ENCODE peak calls at places on chromosomes 4 and X, in six cellular contexts. A is tibial artery, Q is ovary, V is esophagus squamous epithelium, F is H1, M is colonic mucosa. G is an unnamed sample. For H3K9me3, the result is how much of the 10 kb centered on the place peaks cover.

GRCh38 chr4:157838366-157838765 is 334.5 kb downstream of the GASK1B start:
- DNase-seq in A (no peak), Q (no peak), V (no peak), F (no peak), M (no peak), G (no peak)

GRCh38 chr4:156201050-156201449 is 247.4 kb upstream of the CTSO start:
- DNase-seq in A (no peak), Q (no peak), V (no peak), F (no peak), M (no peak), G (no peak)

GRCh38 chr4:75916091-75916661 is 13.9 kb upstream of the PPEF2 start:
- DNase-seq in A (no peak), Q (no peak), V (no peak), F (no peak), M (peak), G (peak)

GRCh38 chr4:153555730-153556440 is 89.7 kb downstream of the TMEM131L start:
- DNase-seq in A (peak), Q (peak), V (no peak), F (no peak), M (peak), G (peak)

GRCh38 chr4:19478791-19479190 is 772.9 kb upstream of the SLIT2 start:
- DNase-seq in A (no peak), Q (no peak), V (no peak), F (no peak), M (no peak), G (peak)

GRCh38 chrX:50770702-50771101 is 43.3 kb downstream of the SHROOM4 start:
- DNase-seq in A (no peak), Q (no peak), V (no peak), F (no peak), M (peak), G (no peak)

GRCh38 chr4:146567396-146567795 is 45.7 kb upstream of the SLC10A7 start:
- DNase-seq in A (no peak), Q (no peak), V (no peak), F (no peak), M (no peak), G (no peak)

GRCh38 chr4:54091637-54092404 is 8.1 kb upstream of the GSX2 start:
- DNase-seq in A (peak), Q (peak), V (no peak), F (no peak), M (peak), G (no peak)

GRCh38 chr4:137601924-137602323 is 69.6 kb upstream of the PCDH18 start:
- DNase-seq in A (no peak), Q (no peak), V (no peak), F (no peak), M (no peak), G (no peak)

GRCh38 chr4:127249066-127249766 is 383.5 kb upstream of the INTU start:
- DNase-seq in A (no peak), Q (no peak), V (no peak), F (no peak), M (no peak), G (no peak)

GRCh38 chr4:139017861-139018260 is 2.3 kb downstream of the NOCT start:
- DNase-seq in A (no peak), Q (no peak), V (no peak), F (no peak), M (no peak), G (no peak)

GRCh38 chr4:98993419-98994071 is 2.0 kb upstream of the METAP1 start:
- DNase-seq in A (no peak), Q (peak), V (no peak), F (no peak), M (no peak), G (no peak)

GRCh38 chrX:118552501-118552900 is 56.9 kb downstream of the DOCK11 start:
- DNase-seq in A (peak), Q (no peak), V (no peak), F (no peak), M (no peak), G (no peak)

GRCh38 chr4:40629401-40630334 is at the start of gene RBM47:
- DNase-seq in A (peak), Q (peak), V (no peak), F (peak), M (peak), G (no peak)

GRCh38 chr4:158003212-158003611 is 169.6 kb downstream of the GASK1B start:
- DNase-seq in A (no peak), Q (no peak), V (no peak), F (no peak), M (no peak), G (no peak)

GRCh38 chr4:69095301-69095731 is 958 bp upstream of the UGT2B7 start:
- DNase-seq in A (no peak), Q (no peak), V (no peak), F (no peak), M (no peak), G (peak)

GRCh38 chr4:82792912-82793649 is 5.5 kb downstream of the SCD5 start:
- DNase-seq in A (no peak), Q (no peak), V (no peak), F (no peak), M (no peak), G (no peak)

GRCh38 chrX:30822068-30822671 is 66.9 kb downstream of the TAB3 start:
- DNase-seq in A (no peak), Q (no peak), V (no peak), F (no peak), M (no peak), G (no peak)

GRCh38 chr4:88211473-88212252 is 53.2 kb upstream of the ABCG2 start:
- DNase-seq in A (no peak), Q (no peak), V (no peak), F (no peak), M (peak), G (peak)

GRCh38 chr4:25313194-25313895 is 771 bp downstream of the ZCCHC4 start:
- DNase-seq in A (no peak), Q (no peak), V (no peak), F (no peak), M (peak), G (no peak)

GRCh38 chr4:183675625-183676024 is 16.5 kb downstream of the TRAPPC11 start:
- DNase-seq in A (no peak), Q (no peak), V (no peak), F (no peak), M (no peak), G (no peak)

GRCh38 chr4:174702974-174703478 is 126.0 kb downstream of the GLRA3 start:
- DNase-seq in A (no peak), Q (no peak), V (no peak), F (no peak), M (no peak), G (no peak)

GRCh38 chr4:102572452-102572851 is 71.3 kb downstream of the NFKB1 start:
- DNase-seq in A (no peak), Q (no peak), V (no peak), F (no peak), M (no peak), G (no peak)
- TF ChIP-seq CTCF in A (no peak), Q (no peak), V (no peak), F (no peak), M (no peak), G (no peak)

GRCh38 chr4:1249731-1250526 is 999 bp upstream of the CTBP1 start:
- DNase-seq in A (peak), Q (peak), V (no peak), F (no peak), M (no peak), G (no peak)

GRCh38 chr4:1251773-1252066 is 2.8 kb upstream of the CTBP1 start:
- DNase-seq in A (no peak), Q (no peak), V (no peak), F (no peak), M (no peak), G (no peak)

GRCh38 chr4:1252928-1253492 is 4.1 kb upstream of the CTBP1 start:
- DNase-seq in A (no peak), Q (no peak), V (no peak), F (no peak), M (no peak), G (no peak)

GRCh38 chr4:1250527-1250812 is 1.5 kb upstream of the CTBP1 start:
- DNase-seq in A (no peak), Q (no peak), V (no peak), F (no peak), M (no peak), G (no peak)

GRCh38 chr4:1250921-1251772 is 2.2 kb upstream of the CTBP1 start:
- DNase-seq in A (no peak), Q (peak), V (no peak), F (no peak), M (no peak), G (no peak)
- H3K9me3 ChIP-seq in A (under half), Q (under half), V (under half), F (under half), M (under half), G (half or more)

GRCh38 chr4:87165886-87166285 is 54.5 kb downstream of the KLHL8 start:
- DNase-seq in A (no peak), Q (no peak), V (no peak), F (no peak), M (no peak), G (no peak)

GRCh38 chr4:87171944-87172343 is 48.5 kb downstream of the KLHL8 start:
- DNase-seq in A (no peak), Q (no peak), V (no peak), F (no peak), M (no peak), G (no peak)

GRCh38 chr4:87166296-87166854 is 54.0 kb downstream of the KLHL8 start:
- DNase-seq in A (no peak), Q (no peak), V (no peak), F (no peak), M (no peak), G (no peak)
- TF ChIP-seq CTCF in A (no peak), Q (no peak), V (no peak), F (no peak), M (no peak), G (no peak)

GRCh38 chr4:43651991-43652390 is 759.5 kb downstream of the GRXCR1 start:
- DNase-seq in A (no peak), Q (no peak), V (no peak), F (no peak), M (no peak), G (no peak)
- H3K9me3 ChIP-seq in A (under half), Q (under half), V (under half), F (under half), M (under half), G (under half)

GRCh38 chr4:118682928-118683327 is 2.3 kb upstream of the METTL14 start:
- DNase-seq in A (no peak), Q (no peak), V (no peak), F (no peak), M (no peak), G (peak)

GRCh38 chr4:118683513-118683912 is 1.7 kb upstream of the METTL14 start:
- DNase-seq in A (no peak), Q (no peak), V (no peak), F (no peak), M (no peak), G (no peak)

GRCh38 chr4:118676128-118676527 is 9.1 kb upstream of the METTL14 start:
- DNase-seq in A (no peak), Q (no peak), V (no peak), F (no peak), M (no peak), G (no peak)

GRCh38 chr4:118684873-118685811 is at the start of gene METTL14:
- DNase-seq in A (peak), Q (peak), V (peak), F (peak), M (peak), G (peak)

GRCh38 chr4:118680808-118681207 is 4.4 kb upstream of the METTL14 start:
- DNase-seq in A (no peak), Q (no peak), V (no peak), F (no peak), M (no peak), G (no peak)
- TF ChIP-seq CTCF in A (no peak), Q (no peak), V (no peak), F (no peak), M (no peak), G (no peak)

DNA sequence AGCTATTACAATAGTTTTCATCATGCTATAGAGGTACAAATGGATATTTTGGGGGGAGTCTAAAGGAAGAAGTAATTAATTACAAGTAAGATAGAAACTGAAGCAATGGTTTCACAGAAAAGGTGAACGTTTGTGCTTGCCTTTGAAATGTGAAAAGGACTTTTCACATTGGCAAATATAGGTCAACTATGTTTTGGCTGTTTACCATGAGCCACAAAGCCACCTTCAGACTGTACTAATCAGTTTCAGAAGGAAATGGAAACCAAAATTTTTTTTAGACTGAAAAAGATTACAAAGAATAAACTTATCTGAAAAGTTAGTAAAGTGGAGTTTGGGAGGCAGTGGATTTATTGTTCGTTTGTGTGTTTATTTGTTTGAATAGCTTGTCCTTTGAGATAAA is 32.1 kb downstream of the SYTL5 start:
- DNase-seq in A (no peak), Q (no peak), V (no peak), F (no peak), M (no peak), G (no peak)
- H3K9me3 ChIP-seq in A (under half), Q (under half), V (under half), F (under half), M (under half), G (under half)

GRCh38 chr4:116358633-116359222 is 726.6 kb downstream of the TRAM1L1 start:
- DNase-seq in A (peak), Q (no peak), V (no peak), F (peak), M (peak), G (peak)
- TF ChIP-seq CTCF in A (peak), Q (no peak), V (peak), F (peak), M (peak), G (peak)

DNA sequence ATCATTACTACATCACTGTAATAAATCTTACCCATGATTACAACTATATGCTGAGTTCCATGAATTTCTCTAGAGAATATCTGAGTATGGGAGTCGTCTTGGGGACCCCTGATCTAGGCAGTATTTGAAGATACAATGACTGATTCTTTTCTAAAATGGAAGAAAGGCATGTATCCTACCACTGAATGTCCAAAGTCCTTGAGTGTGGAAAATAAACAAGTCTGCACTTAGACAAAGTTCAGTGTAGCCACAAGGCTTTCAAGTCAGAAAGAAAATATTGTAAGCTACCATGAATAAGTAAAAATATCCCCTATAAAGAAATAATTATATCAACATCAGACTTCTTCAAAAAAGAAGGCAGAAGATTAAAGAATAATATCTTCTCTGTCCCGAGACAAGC is 42.4 kb downstream of the ZNF674 start:
- DNase-seq in A (no peak), Q (no peak), V (no peak), F (no peak), M (no peak), G (no peak)
- H3K9me3 ChIP-seq in A (under half), Q (under half), V (under half), F (under half), M (under half), G (under half)